ENCODE peak calls at places on chromosomes 2 and 18, in five cellular contexts. M is IMR-90, W is H9, G is neuronal stem cell, Z is mesenchymal stem cell. F is an unnamed sample.

GRCh38 chr2:26382534-26382933 is 19.2 kb upstream of the DRC1 start:
- DNase-seq in M (no peak), W (no peak), G (no peak), Z (no peak), F (no peak)

GRCh38 chr2:36539631-36540030 is 58.3 kb downstream of the FEZ2 start:
- DNase-seq in M (peak; percentile 78), W (no peak), G (no peak), Z (no peak), F (no peak)

GRCh38 chr2:3142210-3142609 is 235.4 kb downstream of the EIPR1 start:
- DNase-seq in M (no peak), W (no peak), G (no peak), Z (no peak), F (no peak)

GRCh38 chr2:205694256-205694655 is 12.0 kb downstream of the NRP2 start:
- DNase-seq in M (no peak), W (no peak), G (no peak), Z (no peak), F (peak; percentile 18)

GRCh38 chr2:240840435-240841060 is 20.5 kb upstream of the KIF1A start:
- DNase-seq in M (peak; percentile 70), W (peak; percentile 83), G (peak; percentile 56), Z (peak; percentile 79), F (peak; percentile 65)

GRCh38 chr2:113854970-113855740 is 34.7 kb upstream of the ACTR3 start:
- DNase-seq in M (no peak), W (no peak), G (no peak), Z (no peak), F (no peak)

GRCh38 chr2:35298493-35298892 is 1057.1 kb upstream of the CRIM1 start:
- DNase-seq in M (no peak), W (no peak), G (no peak), Z (peak; percentile 1), F (no peak)

GRCh38 chr2:118989481-118989880 is 47.5 kb downstream of the MARCO start:
- DNase-seq in M (no peak), W (no peak), G (no peak), Z (no peak), F (no peak)

GRCh38 chr2:169839954-169840746 is 12.9 kb downstream of the UBR3 start:
- DNase-seq in M (peak; percentile 17), W (no peak), G (no peak), Z (peak; percentile 30), F (no peak)

GRCh38 chr2:21220930-21221329 is 97.2 kb downstream of the TDRD15 start:
- DNase-seq in M (no peak), W (no peak), G (no peak), Z (no peak), F (no peak)

GRCh38 chr18:49795612-49796552 is 17.5 kb downstream of the ACAA2 start:
- DNase-seq in M (peak; percentile 27), W (no peak), G (no peak), Z (peak; percentile 7), F (no peak)

GRCh38 chr2:66547887-66548286 is 113.0 kb downstream of the MEIS1 start:
- DNase-seq in M (no peak), W (no peak), G (no peak), Z (no peak), F (no peak)

GRCh38 chr2:129199501-129199900 is 780.0 kb upstream of the RAB6C start:
- DNase-seq in M (no peak), W (no peak), G (no peak), Z (no peak), F (peak; percentile 70)

GRCh38 chr18:159037-159652 is 788 bp downstream of the USP14 start:
- DNase-seq in M (peak; percentile 18), W (no peak), G (no peak), Z (peak; percentile 40), F (peak; percentile 12)

GRCh38 chr2:159614534-159615186 is 1.7 kb downstream of the BAZ2B start:
- DNase-seq in M (peak; percentile 67), W (no peak), G (no peak), Z (no peak), F (no peak)

GRCh38 chr2:16330012-16330411 is 335.6 kb downstream of the CYRIA start:
- DNase-seq in M (no peak), W (no peak), G (peak; percentile 90), Z (peak; percentile 1), F (no peak)

GRCh38 chr18:3448845-3449701 is 899 bp upstream of the TGIF1 start:
- DNase-seq in M (peak; percentile 90), W (peak; percentile 63), G (peak; percentile 57), Z (peak; percentile 98), F (peak; percentile 99)

GRCh38 chr2:10414000-10414451 is 34.1 kb downstream of the ODC1 start:
- DNase-seq in M (peak; percentile 68), W (no peak), G (no peak), Z (peak; percentile 44), F (peak; percentile 28)

GRCh38 chr2:58419983-58420382 is 178.9 kb upstream of the FANCL start:
- DNase-seq in M (no peak), W (no peak), G (no peak), Z (no peak), F (no peak)

GRCh38 chr2:226652983-226653765 is 146.4 kb downstream of the IRS1 start:
- DNase-seq in M (peak; percentile 42), W (no peak), G (no peak), Z (peak; percentile 63), F (no peak)

GRCh38 chr2:238657132-238658053 is 190.5 kb upstream of the TWIST2 start:
- DNase-seq in M (no peak), W (peak; percentile 92), G (no peak), Z (no peak), F (no peak)

GRCh38 chr2:161414385-161415040 is 1.6 kb upstream of the TBR1 start:
- DNase-seq in M (peak; percentile 11), W (peak; percentile 67), G (peak; percentile 63), Z (peak; percentile 51), F (peak; percentile 55)

GRCh38 chr2:15177103-15177502 is 384.0 kb downstream of the NBAS start:
- DNase-seq in M (peak; percentile 63), W (no peak), G (no peak), Z (no peak), F (no peak)

GRCh38 chr2:176595986-176596385 is 326.7 kb downstream of the MTX2 start:
- DNase-seq in M (peak; percentile 31), W (no peak), G (no peak), Z (no peak), F (no peak)

GRCh38 chr18:24704921-24705620 is 244.6 kb downstream of the HRH4 start:
- DNase-seq in M (peak; percentile 94), W (no peak), G (no peak), Z (peak; percentile 80), F (no peak)

GRCh38 chr2:100882645-100883613 is 63.0 kb downstream of the NPAS2 start:
- DNase-seq in M (peak; percentile 38), W (no peak), G (no peak), Z (no peak), F (peak; percentile 86)

GRCh38 chr2:235468978-235469694 is 24.7 kb upstream of the AGAP1 start:
- DNase-seq in M (peak; percentile 94), W (no peak), G (peak; percentile 8), Z (peak; percentile 87), F (peak; percentile 4)

GRCh38 chr18:29147944-29148343 is 971.0 kb upstream of the CDH2 start:
- DNase-seq in M (peak; percentile 85), W (peak; percentile 32), G (no peak), Z (peak; percentile 78), F (peak; percentile 54)

GRCh38 chr2:77552956-77553355 is 30.8 kb upstream of the LRRTM4 start:
- DNase-seq in M (no peak), W (no peak), G (peak; percentile 32), Z (peak; percentile 15), F (no peak)

GRCh38 chr2:237281900-237282306 is 132.1 kb downstream of the COL6A3 start:
- DNase-seq in M (peak; percentile 97), W (no peak), G (no peak), Z (peak; percentile 97), F (peak; percentile 40)

GRCh38 chr2:71788186-71788525 is 334.8 kb downstream of the DYSF start:
- DNase-seq in M (no peak), W (no peak), G (no peak), Z (no peak), F (no peak)

DNA sequence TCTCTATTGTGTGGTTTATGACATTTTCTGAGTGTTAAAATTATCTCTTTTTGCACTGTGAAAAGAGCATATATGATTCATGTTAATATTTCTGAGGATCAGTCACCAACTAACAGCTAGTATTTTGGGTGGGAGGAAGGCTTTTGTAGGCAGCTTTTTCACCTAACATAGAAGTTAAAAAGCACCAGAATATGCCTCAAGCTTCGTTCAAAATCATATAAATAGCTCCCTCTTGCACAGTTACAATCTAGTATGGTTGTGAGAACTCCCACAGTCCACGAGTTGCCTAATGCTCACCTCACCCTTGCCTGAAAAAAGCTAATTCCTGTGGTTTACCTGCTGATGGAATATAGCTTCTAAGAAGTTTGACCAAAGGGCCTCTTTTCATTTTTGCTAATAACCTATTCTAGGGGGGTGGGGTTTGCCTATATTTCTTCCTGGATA is 167.2 kb upstream of the FOSL2 start:
- DNase-seq in M (no peak), W (no peak), G (no peak), Z (no peak), F (peak; percentile 28)
- H3K18ac ChIP-seq in M (peak overlapping the region; percentile 71), W (no peak overlapping the region), G (no peak overlapping the region), Z (no peak overlapping the region), F (no peak overlapping the region)

GRCh38 chr2:188119112-188119838 is 172.4 kb upstream of the GULP1 start:
- DNase-seq in M (no peak), W (no peak), G (no peak), Z (no peak), F (no peak)
- H3K4ac ChIP-seq in M (no peak overlapping the region), W (no peak overlapping the region), G (no peak overlapping the region), Z (no peak overlapping the region), F (no peak overlapping the region)

DNA sequence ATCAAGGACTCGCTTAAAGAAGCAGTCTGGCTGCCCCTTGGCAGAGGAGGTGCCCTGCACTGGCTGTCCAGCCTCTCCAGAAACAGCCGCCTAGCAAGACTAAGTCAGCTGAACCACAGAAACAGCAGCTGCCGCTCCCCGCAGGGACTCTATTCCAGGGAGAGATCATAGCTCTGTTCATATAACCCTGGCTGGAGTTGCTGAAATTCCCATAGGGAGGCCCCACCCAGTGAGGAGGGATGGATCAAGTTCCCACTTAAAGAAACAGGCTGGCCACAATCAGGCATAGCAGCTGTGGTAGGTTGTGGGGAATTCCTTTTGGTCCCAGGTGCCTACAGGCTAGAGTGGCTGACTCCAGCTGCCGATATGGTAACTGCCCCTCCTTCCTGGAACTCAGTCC is 74.2 kb upstream of the MC4R start:
- DNase-seq in M (no peak), W (peak; percentile 31), G (no peak), Z (no peak), F (no peak)
- H2AFZ ChIP-seq in M (no peak overlapping the region), W (no peak overlapping the region), G (no peak overlapping the region), Z (no peak overlapping the region), F (no peak overlapping the region)

DNA sequence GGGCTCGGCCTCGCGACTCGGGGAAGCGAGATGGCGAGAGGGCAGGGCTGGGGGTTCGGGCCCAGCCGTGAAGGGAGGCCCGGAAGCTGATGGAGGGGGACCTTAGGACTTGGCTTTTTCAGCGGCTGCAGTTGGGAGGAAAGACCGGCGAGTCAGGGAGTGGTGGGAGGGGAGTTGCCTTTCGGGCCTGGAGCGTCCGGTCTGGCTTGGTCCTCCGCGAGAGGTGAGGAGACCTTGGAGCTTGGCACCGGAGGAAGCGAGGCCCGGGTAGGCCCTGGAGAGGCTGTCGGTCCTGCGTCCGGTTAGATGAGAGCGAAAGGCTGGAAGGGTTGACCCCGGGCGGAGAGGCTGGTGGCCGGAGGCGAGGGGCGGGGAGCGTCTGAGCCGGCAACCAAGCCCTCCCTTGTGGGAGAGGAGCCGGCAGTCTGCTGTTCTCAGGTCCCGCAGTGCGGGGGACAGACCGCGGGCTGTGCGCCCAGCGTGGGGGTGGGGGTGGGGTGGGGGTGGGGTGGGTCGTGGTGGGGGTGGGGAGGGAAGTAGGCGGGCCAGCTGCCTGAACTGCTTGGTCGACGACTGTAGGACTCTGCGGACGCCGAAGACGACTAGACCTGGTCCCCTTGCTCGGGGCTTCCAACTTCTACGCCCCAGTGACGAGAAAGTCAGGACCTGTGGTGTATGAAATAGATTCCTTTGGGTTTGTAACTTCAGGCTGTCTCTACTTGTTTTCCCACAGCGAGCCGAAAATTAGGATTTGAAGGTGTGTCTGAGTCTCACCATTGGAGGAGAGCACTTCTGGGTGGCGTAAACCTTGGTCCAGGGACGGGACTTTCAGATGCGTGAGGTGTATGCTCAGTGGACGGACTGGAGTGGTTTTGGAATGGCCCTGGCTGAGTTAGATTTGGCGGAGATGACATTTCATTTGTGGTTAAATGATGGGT is 991 bp downstream of the BIRC6 start:
- DNase-seq in M (peak; percentile 31), W (peak; percentile 50), G (peak; percentile 3), Z (peak; percentile 61), F (peak; percentile 48)
- H3K18ac ChIP-seq in M (peak overlapping the region; percentile 65), W (peak overlapping the region; percentile 89), G (peak overlapping the region; percentile 95), Z (peak overlapping the region; percentile 58), F (peak overlapping the region; percentile 93)